ENCODE peak calls at places on chromosome 14, in six cellular contexts. L is NCI-H2029 treated with DMSO at 0.1 percent for 48 hours, I is BE2C, G is AG09319, S is aorta, M is activated T-cell treated with anti-CD3 and anti-CD28 coated beads for 48 hours. K is an unnamed sample.

GRCh38 chr14:29671034-29671433 is 256.6 kb downstream of the PRKD1 start:
- DNase-seq in L (peak; percentile 20), I (no peak), G (peak; percentile 7), S (no peak), M (no peak), K (no peak)

GRCh38 chr14:35369701-35370191 is 34.8 kb downstream of the NFKBIA start:
- DNase-seq in L (peak; percentile 100), I (no peak), G (no peak), S (peak; percentile 42), M (no peak), K (no peak)

GRCh38 chr14:77238356-77238755 is 32.6 kb downstream of the NGB start:
- DNase-seq in L (no peak), I (no peak), G (no peak), S (no peak), M (no peak), K (no peak)

GRCh38 chr14:35949933-35950332 is 123.8 kb downstream of the BRMS1L start:
- DNase-seq in L (peak; percentile 100), I (no peak), G (no peak), S (no peak), M (no peak), K (no peak)

GRCh38 chr14:65302571-65303184 is 109.9 kb upstream of the FUT8 start:
- DNase-seq in L (peak; percentile 50), I (no peak), G (no peak), S (no peak), M (peak; percentile 59), K (no peak)

GRCh38 chr14:22837750-22838538 is 1.6 kb downstream of the MMP14 start:
- DNase-seq in L (no peak), I (no peak), G (no peak), S (peak; percentile 79), M (no peak), K (no peak)

GRCh38 chr14:102498005-102498677 is 11.4 kb downstream of the ANKRD9 start:
- DNase-seq in L (no peak), I (peak; percentile 64), G (no peak), S (no peak), M (no peak), K (no peak)

GRCh38 chr14:76348898-76349297 is 27.0 kb upstream of the ESRRB start:
- DNase-seq in L (no peak), I (peak; percentile 69), G (peak; percentile 20), S (no peak), M (no peak), K (no peak)

GRCh38 chr14:91369628-91370445 is 47.8 kb downstream of the CCDC88C start:
- DNase-seq in L (peak; percentile 56), I (no peak), G (no peak), S (no peak), M (no peak), K (no peak)

GRCh38 chr14:94043756-94044475 is 17.8 kb downstream of the OTUB2 start:
- DNase-seq in L (no peak), I (no peak), G (no peak), S (peak; percentile 40), M (no peak), K (no peak)

GRCh38 chr14:86938356-86938755 is 1054.6 kb downstream of the GALC start:
- DNase-seq in L (no peak), I (no peak), G (no peak), S (no peak), M (no peak), K (no peak)

GRCh38 chr14:56241441-56241840 is 123.2 kb downstream of the PELI2 start:
- DNase-seq in L (no peak), I (no peak), G (no peak), S (no peak), M (no peak), K (no peak)

GRCh38 chr14:68135566-68135965 is 316.0 kb downstream of the RAD51B start:
- DNase-seq in L (no peak), I (no peak), G (no peak), S (no peak), M (no peak), K (no peak)

GRCh38 chr14:105582639-105583038 is 56.3 kb downstream of the TMEM121 start:
- DNase-seq in L (no peak), I (no peak), G (no peak), S (no peak), M (no peak), K (no peak)

GRCh38 chr14:32980887-32981501 is 42.3 kb downstream of the NPAS3 start:
- DNase-seq in L (peak; percentile 94), I (no peak), G (no peak), S (no peak), M (no peak), K (no peak)

GRCh38 chr14:56487090-56487667 is 92.4 kb upstream of the TMEM260 start:
- DNase-seq in L (peak; percentile 27), I (no peak), G (peak; percentile 2), S (no peak), M (no peak), K (no peak)

GRCh38 chr14:94897092-94897491 is 127.2 kb upstream of the GSC start:
- DNase-seq in L (no peak), I (no peak), G (no peak), S (no peak), M (no peak), K (no peak)

GRCh38 chr14:82565825-82566224 is 1032.2 kb upstream of the SEL1L start:
- DNase-seq in L (no peak), I (no peak), G (no peak), S (no peak), M (no peak), K (no peak)

GRCh38 chr14:51867753-51868152 is 7.3 kb downstream of the GNG2 start:
- DNase-seq in L (no peak), I (no peak), G (peak; percentile 28), S (no peak), M (no peak), K (no peak)

GRCh38 chr14:94171208-94171607 is 2.9 kb upstream of the PPP4R4 start:
- DNase-seq in L (no peak), I (no peak), G (peak; percentile 7), S (no peak), M (no peak), K (no peak)

GRCh38 chr14:77043177-77043983 is 14.9 kb upstream of the IRF2BPL start:
- DNase-seq in L (no peak), I (no peak), G (peak; percentile 73), S (no peak), M (no peak), K (no peak)

GRCh38 chr14:39555749-39556148 is 123.5 kb upstream of the FBXO33 start:
- DNase-seq in L (no peak), I (no peak), G (no peak), S (peak; percentile 56), M (no peak), K (no peak)

GRCh38 chr14:27559848-27560247 is 962.0 kb upstream of the NOVA1 start:
- DNase-seq in L (no peak), I (no peak), G (no peak), S (no peak), M (no peak), K (no peak)

GRCh38 chr14:31090872-31091764 is 64.9 kb upstream of the STRN3 start:
- DNase-seq in L (peak; percentile 98), I (no peak), G (peak; percentile 79), S (no peak), M (no peak), K (peak; percentile 77)

GRCh38 chr14:38262844-38263243 is 7.0 kb upstream of the CLEC14A start:
- DNase-seq in L (no peak), I (no peak), G (no peak), S (no peak), M (no peak), K (no peak)

GRCh38 chr14:89533136-89533535 is 116.1 kb upstream of the FOXN3 start:
- DNase-seq in L (no peak), I (no peak), G (no peak), S (no peak), M (no peak), K (no peak)

GRCh38 chr14:39731912-39732311 is 299.7 kb upstream of the FBXO33 start:
- DNase-seq in L (no peak), I (peak; percentile 33), G (no peak), S (no peak), M (peak; percentile 5), K (no peak)

GRCh38 chr14:23372509-23372908 is at the start of gene IL25:
- DNase-seq in L (no peak), I (no peak), G (no peak), S (no peak), M (no peak), K (no peak)

GRCh38 chr14:91429385-91429784 is 11.8 kb upstream of the CCDC88C start:
- DNase-seq in L (no peak), I (no peak), G (no peak), S (no peak), M (no peak), K (no peak)

GRCh38 chr14:97976861-97977260 is 1179.7 kb downstream of the VRK1 start:
- DNase-seq in L (no peak), I (no peak), G (no peak), S (no peak), M (no peak), K (no peak)

GRCh38 chr14:21192875-21193535 is 37.1 kb upstream of the OR5AU1 start:
- DNase-seq in L (no peak), I (peak; percentile 29), G (no peak), S (no peak), M (no peak), K (no peak)

GRCh38 chr14:37142835-37143499 is 29.4 kb downstream of the SLC25A21 start:
- DNase-seq in L (no peak), I (no peak), G (peak; percentile 15), S (no peak), M (no peak), K (peak; percentile 15)

GRCh38 chr14:49052516-49052915 is 533.7 kb downstream of the RPS29 start:
- DNase-seq in L (no peak), I (no peak), G (no peak), S (no peak), M (no peak), K (no peak)